ENCODE peak calls at places on chromosomes 12 and 14, in four cellular contexts. W is activated B cell treated with CpG ODN at 0.5 μM for 24 hours; B is activated naive CD8-positive, alpha-beta T cell treated with anti-CD3 and anti-CD28 coated beads, Interleukin-2, amount 50 U/mL, for 24 hours; G is natural killer cell. M is an unnamed sample.

GRCh38 chr14:95470942-95471499 is 45.4 kb downstream of the SYNE3 start:
- ATAC-seq in W (no peak), B (no peak), G (no peak), M (no peak)

GRCh38 chr14:101074124-101075024 is 170.9 kb upstream of the RTL1 start:
- ATAC-seq in W (no peak), B (no peak), G (no peak), M (no peak)

GRCh38 chr12:27474344-27474743 is 27.8 kb downstream of the SMCO2 start:
- ATAC-seq in W (no peak), B (no peak), G (no peak), M (no peak)

GRCh38 chr14:97874394-97874793 is 1077.2 kb downstream of the VRK1 start:
- ATAC-seq in W (no peak), B (no peak), G (no peak), M (no peak)

GRCh38 chr14:102591372-102591943 is 991 bp upstream of the RCOR1 start:
- ATAC-seq in W (no peak), B (peak), G (no peak), M (peak)

GRCh38 chr12:57148469-57149308 is 1.3 kb upstream of the LRP1-AS start:
- ATAC-seq in W (no peak), B (no peak), G (no peak), M (no peak)

GRCh38 chr14:91372680-91373495 is 44.7 kb downstream of the CCDC88C start:
- ATAC-seq in W (peak), B (peak), G (peak), M (peak)

GRCh38 chr14:99217556-99217955 is 54.4 kb downstream of the BCL11B start:
- ATAC-seq in W (no peak), B (no peak), G (no peak), M (no peak)

GRCh38 chr14:33452982-33453381 is 497.9 kb downstream of the EGLN3 start:
- ATAC-seq in W (no peak), B (no peak), G (no peak), M (no peak)

GRCh38 chr12:94078138-94078723 is 70.1 kb upstream of the PLXNC1 start:
- ATAC-seq in W (no peak), B (no peak), G (no peak), M (no peak)

GRCh38 chr12:124752437-124753229 is 111.0 kb downstream of the SCARB1 start:
- ATAC-seq in W (no peak), B (no peak), G (no peak), M (no peak)

GRCh38 chr12:46808317-46808716 is 17.5 kb downstream of the SLC38A4 start:
- ATAC-seq in W (no peak), B (no peak), G (no peak), M (no peak)

GRCh38 chr12:115183752-115184151 is 499.8 kb upstream of the TBX3 start:
- ATAC-seq in W (no peak), B (no peak), G (no peak), M (no peak)

GRCh38 chr14:99322731-99323599 is 51.0 kb upstream of the BCL11B start:
- ATAC-seq in W (no peak), B (no peak), G (no peak), M (no peak)

GRCh38 chr12:92039048-92039447 is 106.6 kb downstream of the BTG1 start:
- ATAC-seq in W (no peak), B (no peak), G (no peak), M (no peak)

GRCh38 chr12:75990189-75990912 is 41.2 kb downstream of the PHLDA1 start:
- ATAC-seq in W (no peak), B (no peak), G (no peak), M (no peak)

GRCh38 chr12:107318554-107318803 is 225.1 kb upstream of the CRY1 start:
- ATAC-seq in W (no peak), B (no peak), G (no peak), M (no peak)

GRCh38 chr12:41507286-41507685 is 319.2 kb downstream of the PDZRN4 start:
- ATAC-seq in W (no peak), B (no peak), G (no peak), M (no peak)

GRCh38 chr12:132402831-132403416 is 73.5 kb upstream of the GALNT9 start:
- ATAC-seq in W (no peak), B (no peak), G (no peak), M (no peak)

GRCh38 chr12:6178981-6179761 is 21.0 kb upstream of the CD9 start:
- ATAC-seq in W (no peak), B (no peak), G (no peak), M (no peak)

GRCh38 chr12:59087077-59087673 is 166.9 kb upstream of the LRIG3 start:
- ATAC-seq in W (no peak), B (no peak), G (no peak), M (no peak)

GRCh38 chr12:24947541-24948451 is 1.1 kb downstream of the BCAT1 start:
- ATAC-seq in W (no peak), B (peak), G (no peak), M (no peak)

GRCh38 chr12:89968151-89968699 is 259.6 kb upstream of the ATP2B1 start:
- ATAC-seq in W (no peak), B (no peak), G (no peak), M (no peak)

GRCh38 chr12:3216726-3217682 is 139.8 kb downstream of the TSPAN9 start:
- ATAC-seq in W (no peak), B (no peak), G (no peak), M (no peak)

GRCh38 chr12:90275088-90275487 is 566.5 kb upstream of the ATP2B1 start:
- ATAC-seq in W (no peak), B (no peak), G (no peak), M (no peak)

GRCh38 chr12:5969974-5970690 is 25.1 kb upstream of the ANO2 start:
- ATAC-seq in W (no peak), B (no peak), G (no peak), M (no peak)

GRCh38 chr12:93802698-93803097 is 125.5 kb downstream of the CRADD start:
- ATAC-seq in W (no peak), B (no peak), G (no peak), M (no peak)

GRCh38 chr14:91383439-91383838 is 34.2 kb downstream of the CCDC88C start:
- ATAC-seq in W (no peak), B (no peak), G (no peak), M (no peak)

GRCh38 chr14:96274122-96274910 is 18.3 kb downstream of the BDKRB1 start:
- ATAC-seq in W (no peak), B (no peak), G (no peak), M (no peak)

GRCh38 chr12:20370001-20370381 is 1.7 kb downstream of the PDE3A start:
- ATAC-seq in W (no peak), B (no peak), G (no peak), M (no peak)

GRCh38 chr12:40691913-40692616 is at the start of gene CNTN1:
- ATAC-seq in W (no peak), B (no peak), G (no peak), M (peak)

GRCh38 chr12:65232490-65233077 is 45.9 kb upstream of the MSRB3 start:
- ATAC-seq in W (peak), B (no peak), G (no peak), M (no peak)

GRCh38 chr12:58030566-58031279 is 89.4 kb downstream of the ATP23 start:
- ATAC-seq in W (no peak), B (no peak), G (no peak), M (no peak)

GRCh38 chr14:103723176-103724081 is 7.8 kb downstream of the ZFYVE21 start:
- ATAC-seq in W (no peak), B (peak), G (no peak), M (no peak)

GRCh38 chr14:68198713-68199464 is 379.3 kb downstream of the RAD51B start:
- ATAC-seq in W (no peak), B (no peak), G (no peak), M (no peak)

GRCh38 chr14:52862652-52863338 is 71.4 kb upstream of the GNPNAT1 start:
- ATAC-seq in W (no peak), B (no peak), G (no peak), M (no peak)